ENCODE peak calls at places on chromosomes 11 and 22, in nine cellular contexts. One of them, this sample, is unnamed.

GRCh38 chr11:65310215-65310614 is 4.5 kb upstream of the CDC42EP2 start:
- DNase-seq in H54: no peak
- DNase-seq in heart left ventricle: peak; percentile 51
- DNase-seq in thyroid gland: peak; percentile 61
- DNase-seq in HCT116: no peak
- DNase-seq in stomach: no peak
- DNase-seq in tibial nerve: peak; percentile 41
- DNase-seq in sigmoid colon: no peak
- DNase-seq in A549: no peak
- DNase-seq in this sample: no peak

GRCh38 chr11:122612123-122612824 is 43.2 kb upstream of the UBASH3B start:
- DNase-seq in heart left ventricle: no peak
- DNase-seq in sigmoid colon: no peak
- DNase-seq in stomach: no peak
- DNase-seq in H54: no peak
- DNase-seq in A549: no peak
- DNase-seq in thyroid gland: no peak
- DNase-seq in HCT116: no peak
- DNase-seq in tibial nerve: no peak
- DNase-seq in this sample: no peak

GRCh38 chr22:33519140-33519973 is 400.9 kb downstream of the LARGE1 start:
- DNase-seq in heart left ventricle: peak; percentile 29
- DNase-seq in stomach: no peak
- DNase-seq in tibial nerve: no peak
- DNase-seq in H54: peak; percentile 16
- DNase-seq in sigmoid colon: no peak
- DNase-seq in HCT116: no peak
- DNase-seq in A549: peak; percentile 71
- DNase-seq in thyroid gland: no peak
- DNase-seq in this sample: peak; percentile 42

GRCh38 chr22:23835773-23836144 is 3.0 kb downstream of the DERL3 start:
- DNase-seq in sigmoid colon: no peak
- DNase-seq in stomach: no peak
- DNase-seq in A549: no peak
- DNase-seq in heart left ventricle: peak; percentile 48
- DNase-seq in tibial nerve: no peak
- DNase-seq in thyroid gland: no peak
- DNase-seq in HCT116: no peak
- DNase-seq in H54: no peak
- DNase-seq in this sample: no peak

GRCh38 chr22:36362819-36363377 is 24.9 kb downstream of the MYH9 start:
- DNase-seq in HCT116: no peak
- DNase-seq in H54: no peak
- DNase-seq in A549: no peak
- DNase-seq in heart left ventricle: no peak
- DNase-seq in sigmoid colon: no peak
- DNase-seq in thyroid gland: no peak
- DNase-seq in tibial nerve: no peak
- DNase-seq in stomach: no peak
- DNase-seq in this sample: peak; percentile 86

GRCh38 chr11:118224512-118225180 is at the start of gene JAML:
- DNase-seq in A549: no peak
- DNase-seq in thyroid gland: no peak
- DNase-seq in H54: no peak
- DNase-seq in tibial nerve: no peak
- DNase-seq in stomach: peak; percentile 29
- DNase-seq in HCT116: no peak
- DNase-seq in heart left ventricle: no peak
- DNase-seq in sigmoid colon: no peak
- DNase-seq in this sample: no peak

GRCh38 chr11:121389651-121390050 is 62.5 kb upstream of the SORL1 start:
- DNase-seq in H54: no peak
- DNase-seq in A549: no peak
- DNase-seq in HCT116: no peak
- DNase-seq in stomach: no peak
- DNase-seq in tibial nerve: no peak
- DNase-seq in thyroid gland: peak; percentile 78
- DNase-seq in heart left ventricle: peak; percentile 65
- DNase-seq in sigmoid colon: no peak
- DNase-seq in this sample: no peak

GRCh38 chr11:33936745-33937612 is 45.1 kb upstream of the LMO2 start:
- DNase-seq in H54: peak; percentile 29
- DNase-seq in sigmoid colon: peak; percentile 83
- DNase-seq in heart left ventricle: peak; percentile 73
- DNase-seq in stomach: no peak
- DNase-seq in HCT116: no peak
- DNase-seq in A549: no peak
- DNase-seq in thyroid gland: peak; percentile 32
- DNase-seq in tibial nerve: no peak
- DNase-seq in this sample: peak; percentile 83

GRCh38 chr11:19447150-19447566 is 206.4 kb upstream of the E2F8 start:
- DNase-seq in H54: no peak
- DNase-seq in sigmoid colon: no peak
- DNase-seq in tibial nerve: no peak
- DNase-seq in stomach: no peak
- DNase-seq in A549: no peak
- DNase-seq in HCT116: no peak
- DNase-seq in heart left ventricle: no peak
- DNase-seq in thyroid gland: no peak
- DNase-seq in this sample: no peak

GRCh38 chr11:36453678-36454077 is 56.4 kb downstream of the TRAF6 start:
- DNase-seq in tibial nerve: no peak
- DNase-seq in H54: peak; percentile 27
- DNase-seq in heart left ventricle: no peak
- DNase-seq in stomach: no peak
- DNase-seq in HCT116: no peak
- DNase-seq in sigmoid colon: no peak
- DNase-seq in thyroid gland: no peak
- DNase-seq in A549: peak; percentile 31
- DNase-seq in this sample: no peak

GRCh38 chr11:1057806-1058205 is 16.9 kb upstream of the MUC2 start:
- DNase-seq in stomach: no peak
- DNase-seq in A549: no peak
- DNase-seq in heart left ventricle: no peak
- DNase-seq in HCT116: no peak
- DNase-seq in tibial nerve: peak; percentile 1
- DNase-seq in H54: no peak
- DNase-seq in thyroid gland: no peak
- DNase-seq in sigmoid colon: no peak
- DNase-seq in this sample: no peak

GRCh38 chr11:60069471-60069870 is 13.0 kb downstream of the MS4A3 start:
- DNase-seq in sigmoid colon: no peak
- DNase-seq in HCT116: no peak
- DNase-seq in A549: no peak
- DNase-seq in heart left ventricle: no peak
- DNase-seq in thyroid gland: no peak
- DNase-seq in tibial nerve: no peak
- DNase-seq in stomach: no peak
- DNase-seq in H54: no peak
- DNase-seq in this sample: no peak

GRCh38 chr22:42990131-42990838 is 24.7 kb downstream of the PACSIN2 start:
- DNase-seq in stomach: no peak
- DNase-seq in thyroid gland: no peak
- DNase-seq in A549: peak; percentile 86
- DNase-seq in H54: peak; percentile 58
- DNase-seq in HCT116: no peak
- DNase-seq in heart left ventricle: no peak
- DNase-seq in tibial nerve: no peak
- DNase-seq in sigmoid colon: peak; percentile 71
- DNase-seq in this sample: no peak

GRCh38 chr22:47547881-47548630 is 785.6 kb downstream of the TBC1D22A start:
- DNase-seq in A549: no peak
- DNase-seq in thyroid gland: no peak
- DNase-seq in sigmoid colon: no peak
- DNase-seq in heart left ventricle: no peak
- DNase-seq in HCT116: no peak
- DNase-seq in tibial nerve: no peak
- DNase-seq in stomach: no peak
- DNase-seq in H54: no peak
- DNase-seq in this sample: no peak

GRCh38 chr11:62169448-62169847 is 20.6 kb upstream of the SCGB1D1 start:
- DNase-seq in A549: no peak
- DNase-seq in H54: no peak
- DNase-seq in tibial nerve: no peak
- DNase-seq in heart left ventricle: peak; percentile 24
- DNase-seq in thyroid gland: no peak
- DNase-seq in HCT116: no peak
- DNase-seq in stomach: no peak
- DNase-seq in sigmoid colon: no peak
- DNase-seq in this sample: no peak

DNA sequence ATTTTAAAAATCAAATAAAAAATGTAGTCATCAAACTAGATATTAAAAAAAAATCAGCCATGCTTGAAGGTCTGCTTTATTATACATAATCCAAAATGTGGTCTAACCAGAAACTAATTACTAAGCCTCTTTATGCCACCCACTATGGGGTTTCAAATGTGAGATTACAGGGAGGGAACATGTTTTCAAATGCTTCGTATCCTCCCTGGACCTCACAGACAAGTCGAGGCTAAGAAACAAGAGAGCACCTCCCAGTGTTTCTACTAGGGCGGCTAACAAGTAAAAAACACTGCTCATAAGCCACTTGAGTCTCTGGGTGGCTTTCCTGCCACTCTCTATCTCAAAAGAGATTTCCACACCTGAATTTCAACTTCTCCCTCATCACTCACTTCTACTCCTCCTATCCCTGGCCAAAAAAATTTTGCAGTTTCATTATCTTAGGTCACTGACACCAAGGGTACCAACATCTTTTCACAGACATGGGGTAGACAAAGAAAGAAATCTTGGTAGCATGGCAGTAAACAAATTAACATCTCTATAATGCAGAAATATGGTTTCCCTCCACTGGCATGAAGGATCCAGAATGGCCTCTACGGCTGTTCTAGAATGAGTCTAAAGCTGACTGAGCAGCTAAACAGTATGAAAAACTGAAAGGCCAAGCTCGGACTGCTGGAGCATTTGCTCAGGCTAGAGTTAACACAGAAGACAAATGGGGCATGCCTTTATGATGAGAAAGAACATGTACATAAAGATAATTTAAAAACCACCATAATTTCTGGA is 50.9 kb downstream of the PITPNB start:
- DNase-seq in H54: no peak
- DNase-seq in thyroid gland: no peak
- DNase-seq in sigmoid colon: no peak
- DNase-seq in A549: no peak
- DNase-seq in heart left ventricle: no peak
- DNase-seq in stomach: no peak
- DNase-seq in HCT116: no peak
- DNase-seq in tibial nerve: no peak
- DNase-seq in this sample: no peak
- TF ChIP-seq POLR2A in H54: no peak
- TF ChIP-seq POLR2A in thyroid gland: no peak
- TF ChIP-seq POLR2A in sigmoid colon: no peak
- TF ChIP-seq POLR2A in A549: no peak
- TF ChIP-seq POLR2A in heart left ventricle: no peak
- TF ChIP-seq POLR2A in stomach: no peak
- TF ChIP-seq POLR2A in HCT116: no peak
- TF ChIP-seq POLR2A in tibial nerve: no peak
- TF ChIP-seq POLR2A in this sample: no peak

DNA sequence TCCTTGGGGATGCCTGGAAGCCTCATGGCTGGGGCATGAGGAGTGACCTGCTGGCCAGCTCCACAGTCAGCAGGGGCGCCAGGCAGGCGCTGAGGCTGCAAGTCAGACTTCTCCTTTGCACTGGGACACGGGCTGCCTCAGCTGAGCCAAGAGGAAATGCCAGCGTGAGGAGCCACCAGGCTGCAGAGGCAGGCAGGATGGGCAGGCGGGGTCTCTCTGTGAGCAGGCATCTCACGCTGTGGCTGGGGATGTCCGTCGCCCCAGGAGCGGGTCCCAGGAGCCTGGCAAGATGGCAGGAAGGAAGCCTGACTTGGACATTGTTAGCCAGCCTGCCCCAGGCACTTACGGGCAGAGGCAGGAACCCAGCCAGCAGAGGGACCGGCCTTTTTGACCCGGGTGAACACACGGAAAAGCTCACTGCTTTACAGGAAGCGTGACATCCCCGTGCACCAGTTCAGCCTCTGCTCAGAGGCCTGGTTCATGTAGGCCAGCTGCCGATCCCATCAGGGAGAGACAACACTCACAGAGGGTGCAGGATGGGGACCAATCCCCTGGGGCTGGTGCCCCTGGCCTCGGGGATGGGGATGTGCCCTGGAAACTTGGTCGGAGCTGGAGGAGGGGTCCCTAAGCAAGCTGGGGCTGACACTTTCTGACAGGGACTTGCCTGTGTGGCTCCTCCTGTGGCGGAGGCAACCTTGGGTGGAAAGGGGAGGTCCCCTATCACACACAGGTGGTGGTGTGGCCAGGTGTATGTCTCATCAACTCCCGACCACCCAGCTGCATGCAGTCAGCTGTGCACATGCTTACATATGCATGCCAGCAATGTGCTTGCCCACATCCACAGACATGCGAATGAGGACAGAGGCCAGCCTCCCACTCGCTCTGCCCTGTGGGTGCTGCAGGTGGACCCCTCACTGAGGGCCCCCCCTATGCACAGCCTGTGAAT is 10.0 kb downstream of the GNB1L start:
- DNase-seq in heart left ventricle: peak; percentile 52
- DNase-seq in H54: peak; percentile 57
- DNase-seq in HCT116: no peak
- DNase-seq in A549: no peak
- DNase-seq in sigmoid colon: peak; percentile 73
- DNase-seq in tibial nerve: no peak
- DNase-seq in thyroid gland: peak; percentile 35
- DNase-seq in stomach: peak; percentile 57
- DNase-seq in this sample: no peak
- TF ChIP-seq POLR2A in heart left ventricle: peak; percentile 7
- TF ChIP-seq POLR2A in H54: peak; percentile 17
- TF ChIP-seq POLR2A in HCT116: no peak
- TF ChIP-seq POLR2A in A549: no peak
- TF ChIP-seq POLR2A in sigmoid colon: no peak
- TF ChIP-seq POLR2A in tibial nerve: no peak
- TF ChIP-seq POLR2A in thyroid gland: no peak
- TF ChIP-seq POLR2A in stomach: no peak
- TF ChIP-seq POLR2A in this sample: no peak

GRCh38 chr11:2976289-2977063 is 15.7 kb downstream of the NAP1L4 start:
- DNase-seq in sigmoid colon: no peak
- DNase-seq in thyroid gland: no peak
- DNase-seq in HCT116: no peak
- DNase-seq in heart left ventricle: no peak
- DNase-seq in stomach: no peak
- DNase-seq in A549: no peak
- DNase-seq in H54: no peak
- DNase-seq in tibial nerve: no peak
- DNase-seq in this sample: no peak
- TF ChIP-seq POLR2A in sigmoid colon: no peak
- TF ChIP-seq POLR2A in thyroid gland: no peak
- TF ChIP-seq POLR2A in HCT116: no peak
- TF ChIP-seq POLR2A in heart left ventricle: no peak
- TF ChIP-seq POLR2A in stomach: no peak
- TF ChIP-seq POLR2A in A549: no peak
- TF ChIP-seq POLR2A in H54: no peak
- TF ChIP-seq POLR2A in tibial nerve: no peak
- TF ChIP-seq POLR2A in this sample: no peak

DNA sequence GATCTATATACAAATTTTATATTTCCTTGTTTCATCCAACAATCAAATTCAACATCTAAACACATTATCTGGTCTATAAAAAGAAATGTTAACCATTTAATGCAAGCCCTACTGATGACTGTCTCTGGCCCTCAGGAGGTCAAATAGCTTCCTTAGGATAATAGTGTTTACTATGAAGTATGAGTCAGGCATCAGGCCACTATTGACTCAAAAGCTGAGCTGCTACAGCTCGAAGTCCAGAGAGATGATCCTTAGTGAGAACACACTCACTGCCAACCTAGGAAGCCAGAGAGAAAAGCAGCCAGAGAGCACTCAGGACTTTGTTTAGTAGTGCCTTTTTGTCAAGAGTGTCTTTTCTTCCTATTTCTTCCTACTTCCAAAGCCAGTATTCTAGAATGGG is 171.8 kb downstream of the SOX6 start:
- DNase-seq in A549: peak; percentile 86
- DNase-seq in sigmoid colon: no peak
- DNase-seq in H54: no peak
- DNase-seq in heart left ventricle: no peak
- DNase-seq in thyroid gland: no peak
- DNase-seq in tibial nerve: no peak
- DNase-seq in stomach: no peak
- DNase-seq in HCT116: no peak
- DNase-seq in this sample: no peak
- TF ChIP-seq POLR2A in A549: no peak
- TF ChIP-seq POLR2A in sigmoid colon: no peak
- TF ChIP-seq POLR2A in H54: no peak
- TF ChIP-seq POLR2A in heart left ventricle: no peak
- TF ChIP-seq POLR2A in thyroid gland: no peak
- TF ChIP-seq POLR2A in tibial nerve: no peak
- TF ChIP-seq POLR2A in stomach: no peak
- TF ChIP-seq POLR2A in HCT116: no peak
- TF ChIP-seq POLR2A in this sample: no peak